ENCODE peak calls at places on chromosomes 6 and 20, in six cellular contexts. E is CD8-positive, alpha-beta T cell; S is islet precursor cell; C is activated T-cell treated with anti-CD3 and anti-CD28 coated beads, Interleukin-2, amount 50 U/mL, for 4 hours; Q is EL; A is AML-193. X is an unnamed sample.

GRCh38 chr20:59850018-59850641 is 83.3 kb downstream of the SYCP2 start:
- DNase-seq in Q (peak; percentile 37), S (no peak), C (no peak), E (no peak), A (peak; percentile 50), X (no peak)

GRCh38 chr20:40781340-40781916 is 92.4 kb upstream of the MAFB start:
- DNase-seq in A (peak; percentile 85), S (no peak), Q (no peak), E (no peak), C (no peak), X (no peak)

GRCh38 chr6:129635396-129636164 is 74.4 kb downstream of the ARHGAP18 start:
- DNase-seq in Q (peak; percentile 67), A (no peak), C (no peak), S (no peak), E (no peak), X (no peak)

GRCh38 chr20:25574411-25574810 is 10.9 kb downstream of the NINL start:
- DNase-seq in Q (peak; percentile 42), S (no peak), C (no peak), E (no peak), A (no peak), X (no peak)

GRCh38 chr6:159726918-159727716 is at the start of gene WTAP:
- DNase-seq in S (peak; percentile 98), A (peak; percentile 98), C (peak; percentile 96), Q (peak; percentile 94), E (peak; percentile 94), X (peak; percentile 96)

GRCh38 chr6:165748390-165748789 is 85.3 kb upstream of the PDE10A start:
- DNase-seq in S (no peak), A (no peak), Q (no peak), E (no peak), C (no peak), X (no peak)

GRCh38 chr6:33875696-33876095 is 71.9 kb upstream of the MLN start:
- DNase-seq in Q (no peak), A (no peak), S (peak; percentile 72), C (no peak), E (no peak), X (no peak)

GRCh38 chr6:147078602-147079001 is 125.6 kb upstream of the STXBP5 start:
- DNase-seq in E (no peak), C (no peak), A (no peak), Q (peak; percentile 2), S (no peak), X (no peak)